ENCODE peak calls at places on chromosomes 16 and 17, in eight cellular contexts. C is esophagus muscularis mucosa, I is suprapubic skin, E is stomach, D is upper lobe of left lung, Q is HCT116, O is transverse colon, B is spleen. A is an unnamed sample. For H3K4me1, the result is how much of the 10 kb centered on the place peaks cover.

GRCh38 chr17:909642-910323 is 69.8 kb downstream of the NXN start:
- DNase-seq in Q (no peak), B (no peak), D (peak), E (no peak), I (peak), C (no peak), O (no peak), A (no peak)

GRCh38 chr16:81513204-81514040 is 68.8 kb downstream of the CMIP start:
- DNase-seq in B (peak), E (no peak), I (no peak), D (no peak), Q (no peak), C (no peak), O (no peak), A (no peak)

GRCh38 chr16:54690710-54691109 is 240.0 kb upstream of the IRX5 start:
- DNase-seq in O (no peak), Q (no peak), B (no peak), C (no peak), I (no peak), D (no peak), E (no peak), A (no peak)

GRCh38 chr16:50265716-50266336 is 525 bp upstream of the ADCY7 start:
- DNase-seq in D (no peak), Q (no peak), I (no peak), O (no peak), C (no peak), E (no peak), B (peak), A (no peak)

GRCh38 chr16:83400234-83400633 is 407.5 kb upstream of the HSBP1 start:
- DNase-seq in B (no peak), Q (no peak), C (no peak), I (no peak), O (no peak), D (no peak), E (no peak), A (no peak)

GRCh38 chr16:82796047-82796446 is 169.3 kb downstream of the CDH13 start:
- DNase-seq in E (no peak), B (no peak), D (no peak), Q (no peak), C (no peak), I (no peak), O (no peak), A (no peak)

GRCh38 chr16:52379551-52379950 is 167.4 kb downstream of the TOX3 start:
- DNase-seq in C (no peak), O (no peak), Q (no peak), B (no peak), D (no peak), E (no peak), I (no peak), A (no peak)

GRCh38 chr17:44038604-44039007 is 23.8 kb upstream of the TMEM101 start:
- DNase-seq in B (no peak), O (no peak), I (no peak), E (no peak), Q (no peak), D (no peak), C (no peak), A (no peak)

GRCh38 chr17:49987681-49988441 is 7.2 kb downstream of the DLX3 start:
- DNase-seq in E (no peak), I (peak), B (no peak), C (no peak), Q (no peak), O (no peak), D (peak), A (peak)

GRCh38 chr17:12927541-12928425 is 90.0 kb downstream of the ELAC2 start:
- DNase-seq in E (no peak), O (no peak), Q (no peak), I (no peak), B (no peak), D (no peak), C (peak), A (no peak)

GRCh38 chr16:12871784-12872183 is 29.6 kb upstream of the SHISA9 start:
- DNase-seq in O (no peak), E (no peak), C (no peak), I (no peak), Q (no peak), B (no peak), D (no peak), A (no peak)

GRCh38 chr17:62565817-62566216 is 61.7 kb upstream of the MRC2 start:
- DNase-seq in D (no peak), C (no peak), Q (no peak), I (no peak), E (no peak), O (no peak), B (no peak), A (no peak)

GRCh38 chr16:7378024-7378695 is 45.5 kb downstream of the RBFOX1 start:
- DNase-seq in B (no peak), O (no peak), C (no peak), Q (no peak), E (no peak), I (no peak), D (no peak), A (no peak)

GRCh38 chr16:88558457-88559442 is 11.5 kb upstream of the ZC3H18 start:
- DNase-seq in I (no peak), D (no peak), Q (peak), C (no peak), B (peak), E (peak), O (peak), A (peak)

GRCh38 chr17:70329751-70330150 is 160.4 kb downstream of the KCNJ2 start:
- DNase-seq in I (no peak), E (no peak), C (no peak), B (no peak), O (no peak), Q (no peak), D (no peak), A (no peak)

GRCh38 chr17:8941980-8942617 is 23.4 kb downstream of the PIK3R5 start:
- DNase-seq in C (no peak), O (no peak), D (no peak), Q (no peak), B (peak), I (no peak), E (no peak), A (no peak)

GRCh38 chr17:57943645-57944044 is 11.6 kb downstream of the CUEDC1 start:
- DNase-seq in E (no peak), C (no peak), D (no peak), Q (no peak), B (no peak), I (no peak), O (no peak), A (no peak)

GRCh38 chr16:85902366-85903155 is 3.6 kb downstream of the IRF8 start:
- DNase-seq in D (no peak), C (no peak), I (no peak), Q (no peak), B (peak), E (peak), O (peak), A (no peak)

GRCh38 chr17:75910699-75911098 is 6.0 kb upstream of the MRPL38 start:
- DNase-seq in C (no peak), B (no peak), E (peak), O (no peak), D (no peak), Q (no peak), I (no peak), A (peak)

GRCh38 chr16:55480228-55480655 is 1.2 kb downstream of the MMP2 start:
- DNase-seq in D (peak), Q (no peak), B (no peak), C (peak), E (peak), O (peak), I (peak), A (peak)

GRCh38 chr17:75589919-75590303 is 2.3 kb downstream of the MYO15B start:
- DNase-seq in B (no peak), E (no peak), Q (no peak), O (peak), I (no peak), C (no peak), D (peak), A (no peak)

GRCh38 chr16:5018791-5019190 is 14.9 kb downstream of the NAGPA start:
- DNase-seq in O (no peak), Q (no peak), I (no peak), C (no peak), E (no peak), B (no peak), D (no peak), A (no peak)

GRCh38 chr17:14604920-14605599 is 304.2 kb downstream of the HS3ST3B1 start:
- DNase-seq in E (no peak), Q (no peak), B (peak), O (peak), D (no peak), C (no peak), I (no peak), A (no peak)

GRCh38 chr17:61996916-61997605 is 68.0 kb downstream of the MED13 start:
- DNase-seq in I (no peak), O (no peak), B (no peak), Q (no peak), C (no peak), E (no peak), D (no peak), A (no peak)

GRCh38 chr16:85402910-85403692 is 210.0 kb upstream of the GSE1 start:
- DNase-seq in I (no peak), Q (no peak), O (no peak), C (no peak), E (no peak), B (peak), D (no peak), A (no peak)

GRCh38 chr16:75644240-75645012 is 3.0 kb downstream of the KARS1 start:
- DNase-seq in C (no peak), B (no peak), D (no peak), O (no peak), E (no peak), Q (no peak), I (no peak), A (no peak)

GRCh38 chr17:78890111-78890897 is 12.7 kb downstream of the CEP295NL start:
- DNase-seq in Q (no peak), B (peak), I (no peak), E (peak), C (no peak), O (peak), D (peak), A (no peak)

GRCh38 chr17:34728771-34729310 is 149.5 kb downstream of the TMEM132E start:
- DNase-seq in B (no peak), Q (no peak), I (peak), O (no peak), E (no peak), C (no peak), D (peak), A (no peak)

DNA sequence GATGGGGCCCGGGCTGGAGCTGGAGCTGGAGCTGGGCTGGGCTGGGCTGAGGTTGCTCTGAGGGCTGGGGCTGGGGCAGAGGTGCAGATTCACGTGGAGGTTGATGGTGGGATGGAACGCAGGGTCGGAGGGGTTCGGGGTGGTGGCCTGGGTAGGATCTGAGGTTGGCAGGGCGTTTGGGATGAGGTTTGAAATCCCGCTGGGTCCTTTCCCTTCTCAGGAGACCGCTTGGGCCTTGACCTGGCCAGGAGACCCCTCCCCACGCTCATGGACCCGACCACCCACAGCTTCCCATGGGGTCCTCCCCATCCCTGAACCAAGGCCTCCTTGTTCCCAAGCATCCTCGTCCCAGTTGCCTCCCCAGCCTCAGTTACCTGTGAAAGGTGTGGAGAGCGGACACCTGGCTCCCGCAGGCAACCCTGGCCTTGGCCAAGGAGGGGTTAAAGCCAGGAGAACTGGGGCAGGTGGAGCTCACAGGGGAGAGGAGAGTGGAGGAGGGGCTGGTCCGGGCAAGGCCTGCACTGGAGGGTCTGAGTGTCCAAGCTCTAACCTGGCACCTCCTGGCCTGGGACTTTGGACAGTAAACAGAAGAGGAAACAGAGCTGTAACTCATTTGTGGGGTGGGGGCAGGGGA is at the start of gene ASGR2:
- DNase-seq in O (no peak), C (no peak), B (no peak), Q (no peak), E (no peak), I (no peak), D (no peak), A (no peak)
- TF ChIP-seq POLR2A in O (no peak), C (no peak), B (no peak), Q (no peak), E (no peak), I (no peak), D (no peak), A (no peak)

GRCh38 chr17:82231312-82231561 is 2.4 kb downstream of the SLC16A3 start:
- DNase-seq in I (no peak), O (no peak), E (no peak), C (peak), Q (no peak), D (no peak), B (no peak), A (no peak)
- H3K4me1 ChIP-seq in I (half or more), O (under half), E (half or more), C (half or more), Q (half or more), D (half or more), B (half or more), A (under half)

GRCh38 chr16:56667581-56668571 is at the start of gene MT1G:
- DNase-seq in C (no peak), I (peak), E (peak), B (no peak), O (peak), D (peak), Q (no peak), A (peak)
- TF ChIP-seq POLR2AphosphoS5 in C (peak), I (no peak), E (peak), B (peak), O (peak), D (no peak), Q (no peak), A (no peak)

DNA sequence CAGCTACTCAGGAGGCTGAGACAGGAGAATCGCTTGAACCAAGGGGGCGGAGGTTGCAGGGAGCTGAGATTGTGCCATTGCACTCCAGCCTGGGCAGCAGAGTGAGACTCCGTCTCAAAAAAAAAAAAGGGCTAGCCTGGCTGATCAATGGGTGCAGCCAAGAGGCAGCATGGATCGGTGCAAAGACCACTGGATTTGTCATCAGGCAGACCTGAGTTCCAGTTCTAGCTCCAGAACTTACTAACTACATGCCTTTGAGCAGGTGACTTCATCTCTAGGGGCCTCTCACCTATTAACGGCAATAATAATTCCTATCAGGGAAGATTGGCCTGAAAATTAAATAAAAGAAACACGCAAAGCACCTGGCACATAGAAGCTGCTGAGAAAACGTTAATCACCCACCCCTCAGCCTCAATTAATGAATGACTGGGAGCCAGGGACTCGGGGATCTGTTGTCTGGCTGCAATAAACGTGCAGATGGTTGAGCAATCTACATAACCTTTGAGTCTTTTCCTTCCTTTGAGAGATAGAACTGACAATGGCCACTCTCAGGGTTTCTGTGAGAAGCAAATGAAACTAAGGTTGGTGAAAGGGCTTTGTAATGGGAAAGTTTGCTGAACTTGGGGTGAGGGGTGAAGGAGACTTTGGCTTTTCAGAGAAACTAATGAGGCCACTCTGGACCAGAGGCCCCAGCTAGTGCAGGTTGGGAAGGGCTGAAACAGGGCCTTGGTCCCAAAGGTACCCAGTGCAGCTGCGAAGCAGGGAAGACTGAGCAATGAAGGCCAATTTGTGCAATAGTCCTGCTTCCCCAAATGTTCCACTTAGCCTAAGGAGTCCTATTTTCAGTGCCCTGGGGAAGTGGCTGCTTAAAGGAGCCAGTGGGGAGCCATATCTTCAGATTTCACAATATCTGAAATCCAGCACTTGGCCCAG is 7.6 kb downstream of the SEZ6L2 start:
- DNase-seq in C (no peak), E (no peak), B (no peak), I (no peak), O (no peak), D (no peak), Q (no peak), A (no peak)
- TF ChIP-seq POLR2A in C (no peak), E (no peak), B (no peak), I (no peak), O (no peak), D (no peak), Q (no peak), A (no peak)

DNA sequence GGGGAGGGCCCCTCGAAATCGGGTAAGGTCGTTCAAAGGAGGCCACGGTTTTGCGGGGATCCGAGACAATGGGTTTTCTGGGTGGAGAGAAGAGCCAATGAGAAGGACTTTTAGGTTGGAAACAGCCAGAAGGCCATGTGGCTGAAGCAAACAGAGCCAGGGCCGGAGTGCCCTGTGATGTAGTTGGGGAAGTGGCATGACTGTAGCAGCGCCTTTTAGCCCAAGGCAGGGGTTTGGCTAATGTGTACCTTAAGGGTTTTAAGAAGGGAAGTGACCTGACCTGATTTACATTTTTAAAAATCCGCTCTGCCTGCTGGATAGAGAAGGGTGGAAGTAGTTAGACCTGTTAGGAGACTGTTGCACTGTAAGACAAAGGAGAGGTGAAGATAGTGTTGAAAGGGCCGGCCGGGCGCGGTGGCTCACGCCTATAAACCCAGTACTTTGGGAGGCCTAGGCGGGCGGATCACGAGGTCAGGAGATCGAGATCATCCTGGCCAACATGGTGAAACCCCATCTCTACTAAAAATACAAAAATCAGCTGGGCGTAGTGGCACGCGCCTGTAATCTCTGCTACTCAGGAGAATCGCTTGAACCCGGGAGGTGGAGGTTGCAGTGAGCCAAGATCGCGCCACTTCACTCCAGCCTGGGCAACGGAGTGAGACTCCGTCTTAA is 1.0 kb downstream of the LYRM1 start:
- DNase-seq in O (peak), I (peak), C (no peak), Q (no peak), D (peak), B (peak), E (peak), A (peak)
- H3K4me1 ChIP-seq in O (under half), I (half or more), C (half or more), Q (half or more), D (half or more), B (half or more), E (half or more), A (under half)

A was measured in prostate gland.